ENCODE peak calls at places on chromosomes 7 and 10, in five cellular contexts. X, N, L, O and P are unnamed samples.

GRCh38 chr10:110059965-110060364 is 52.2 kb downstream of the ADD3 start:
- DNase-seq in O (no peak), X (no peak), N (no peak), L (no peak), P (no peak)

GRCh38 chr7:111499027-111499426 is 63.3 kb downstream of the IMMP2L start:
- DNase-seq in N (no peak), O (peak; percentile 35), X (no peak), L (no peak), P (no peak)

GRCh38 chr7:133545613-133546012 is 292.7 kb downstream of the EXOC4 start:
- DNase-seq in O (no peak), L (no peak), N (no peak), X (no peak), P (no peak)

GRCh38 chr7:45174966-45175765 is 17.6 kb downstream of the RAMP3 start:
- DNase-seq in X (peak; percentile 38), N (peak; percentile 48), L (no peak), O (no peak), P (no peak)

GRCh38 chr10:129046074-129046681 is 420.9 kb upstream of the MGMT start:
- DNase-seq in X (no peak), N (no peak), O (no peak), L (no peak), P (no peak)

GRCh38 chr7:153413199-153413539 is 639.0 kb upstream of the DPP6 start:
- DNase-seq in X (no peak), N (no peak), O (no peak), L (no peak), P (no peak)

GRCh38 chr7:73423519-73424485 is 9.8 kb upstream of the FZD9 start:
- DNase-seq in X (no peak), O (no peak), N (peak; percentile 78), L (no peak), P (no peak)

GRCh38 chr10:60801538-60801937 is 23.3 kb downstream of the CDK1 start:
- DNase-seq in N (no peak), O (no peak), X (no peak), L (no peak), P (no peak)

GRCh38 chr10:95841711-95842498 is 65.9 kb upstream of the CC2D2B start:
- DNase-seq in N (no peak), X (no peak), L (peak; percentile 50), O (peak; percentile 31), P (peak; percentile 22)

GRCh38 chr7:34190299-34190698 is 285.0 kb downstream of the BMPER start:
- DNase-seq in O (no peak), N (no peak), L (peak; percentile 50), X (no peak), P (no peak)

GRCh38 chr7:48680996-48681395 is 243.4 kb upstream of the CDC14C start:
- DNase-seq in O (no peak), N (no peak), L (no peak), X (no peak), P (no peak)

GRCh38 chr7:63376873-63377272 is 621.8 kb upstream of the ZNF722 start:
- DNase-seq in X (no peak), L (no peak), N (no peak), O (no peak), P (no peak)

GRCh38 chr7:44486693-44487092 is 3.8 kb downstream of the NUDCD3 start:
- DNase-seq in X (no peak), N (no peak), L (no peak), O (no peak), P (no peak)

DNA sequence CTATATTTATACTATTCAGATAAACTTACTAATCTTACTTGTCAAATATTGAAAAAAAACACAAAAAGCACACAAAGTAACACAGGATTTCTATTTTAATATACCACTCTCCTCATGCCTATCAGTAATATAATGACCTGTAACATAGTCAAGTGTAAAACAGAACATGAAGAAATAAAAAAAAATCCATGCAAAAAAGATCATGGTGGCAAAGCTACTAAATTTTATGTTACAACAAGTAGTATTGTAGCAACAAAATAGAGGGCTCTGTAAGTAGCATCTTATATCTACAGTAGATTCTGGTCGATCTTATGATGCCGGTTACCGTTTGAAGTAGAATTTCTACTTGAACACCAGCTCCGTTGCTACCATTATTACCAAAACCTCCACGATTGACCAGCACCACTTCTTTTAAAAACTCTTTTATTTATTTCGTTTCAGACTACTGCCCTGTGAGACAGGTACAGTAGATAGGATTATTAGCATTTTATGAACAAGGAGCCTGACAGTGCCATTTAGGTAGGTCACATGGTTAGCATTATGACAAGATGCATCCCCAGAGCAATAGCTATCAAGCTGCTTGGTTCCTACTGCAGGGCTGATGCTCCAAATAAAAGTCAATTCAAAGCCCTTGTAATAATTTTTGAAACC is 2.1 kb downstream of the CPED1 start:
- DNase-seq in L (no peak), O (no peak), X (no peak), N (no peak), P (no peak)
- H3K27ac ChIP-seq in L (peak overlapping the region; percentile 74), O (peak overlapping the region; percentile 78), X (peak overlapping the region; percentile 75), N (peak overlapping the region; percentile 79), P (no peak overlapping the region)

GRCh38 chr7:157797361-157797760 is 460.6 kb downstream of the DNAJB6 start:
- DNase-seq in O (no peak), L (no peak), N (no peak), X (no peak), P (no peak)
- H3K4me3 ChIP-seq in O (no peak overlapping the region), L (no peak overlapping the region), N (no peak overlapping the region), X (no peak overlapping the region), P (no peak overlapping the region)

GRCh38 chr7:151392426-151392825 is 17.4 kb downstream of the WDR86 start:
- DNase-seq in N (peak; percentile 69), X (no peak), L (no peak), O (no peak), P (no peak)
- TF ChIP-seq POLR2AphosphoS5 in N (no peak), X (no peak), L (no peak), O (no peak), P (no peak)

GRCh38 chr7:130946110-130946509 is 212.1 kb upstream of the KLF14 start:
- DNase-seq in X (no peak), N (no peak), O (no peak), L (no peak), P (no peak)

GRCh38 chr7:130943336-130943901 is 209.4 kb upstream of the KLF14 start:
- DNase-seq in O (no peak), N (no peak), X (no peak), L (no peak), P (no peak)

GRCh38 chr7:130943981-130944380 is 210.0 kb upstream of the KLF14 start:
- DNase-seq in N (no peak), X (no peak), L (no peak), O (no peak), P (no peak)

GRCh38 chr7:130945411-130945811 is 211.4 kb upstream of the KLF14 start:
- DNase-seq in N (no peak), O (no peak), X (no peak), L (no peak), P (no peak)

DNA sequence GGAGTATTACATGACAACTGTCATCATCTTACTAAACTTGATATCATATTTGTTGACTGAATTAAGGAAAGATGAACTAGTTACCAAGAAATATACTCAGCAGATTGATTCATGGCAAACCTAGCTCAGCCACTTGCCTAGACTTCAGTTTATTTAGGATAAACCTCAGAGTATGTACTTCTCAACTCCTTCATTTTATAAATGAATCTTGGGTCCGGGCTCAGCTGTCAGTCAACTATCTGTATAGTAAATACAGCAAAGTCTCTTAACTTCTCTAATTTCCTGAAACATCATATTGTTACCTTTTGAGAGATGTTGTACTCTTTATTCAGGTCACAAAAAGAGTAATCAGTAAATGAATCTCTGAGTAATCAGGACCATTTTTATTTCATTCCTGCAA is 211.0 kb upstream of the KLF14 start:
- DNase-seq in N (no peak), X (no peak), O (no peak), L (no peak), P (no peak)
- H3K27ac ChIP-seq in N (peak overlapping the region; percentile 84), X (peak overlapping the region; percentile 6), O (no peak overlapping the region), L (peak overlapping the region; percentile 16), P (peak overlapping the region; percentile 92)

DNA sequence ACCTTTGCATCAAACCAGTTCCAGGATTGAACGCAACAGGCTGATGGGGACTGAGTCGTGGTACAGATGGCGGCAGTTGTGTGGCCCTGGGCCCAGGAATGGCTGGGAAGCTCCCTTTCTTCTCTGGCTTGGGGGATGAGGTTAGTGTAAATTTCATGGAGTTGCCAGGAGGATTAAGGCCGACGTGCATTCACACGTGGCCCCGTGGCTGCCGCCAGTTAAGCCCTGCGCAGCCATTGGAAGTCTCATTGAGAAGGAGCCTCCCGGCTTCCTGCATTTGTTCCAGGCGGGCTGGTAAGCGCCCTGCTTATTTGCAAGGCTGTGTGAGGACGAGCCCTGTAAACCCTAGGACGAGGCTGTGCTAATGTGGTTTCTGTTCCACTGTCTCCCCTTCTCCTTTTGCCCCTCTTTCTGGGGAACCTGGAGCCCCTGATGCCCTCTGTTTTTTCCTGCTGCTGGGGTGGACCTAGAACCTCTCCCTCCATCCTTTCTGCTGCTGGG is 174.7 kb upstream of the TNRC18 start:
- DNase-seq in N (no peak), X (no peak), O (no peak), L (no peak), P (no peak)
- H3K4me3 ChIP-seq in N (no peak overlapping the region), X (peak overlapping the region; percentile 18), O (peak overlapping the region; percentile 40), L (no peak overlapping the region), P (no peak overlapping the region)

GRCh38 chr7:28853150-28853549 is 105.0 kb downstream of the TRIL start:
- DNase-seq in N (no peak), X (no peak), O (no peak), L (no peak), P (no peak)

GRCh38 chr7:28853834-28854749 is 104.0 kb downstream of the TRIL start:
- DNase-seq in L (peak; percentile 65), O (peak; percentile 68), N (peak; percentile 96), X (peak; percentile 83), P (no peak)

GRCh38 chr7:28856656-28857055 is 101.5 kb downstream of the TRIL start:
- DNase-seq in L (no peak), N (no peak), O (no peak), X (no peak), P (no peak)

GRCh38 chr7:28854750-28855074 is 103.4 kb downstream of the TRIL start:
- DNase-seq in N (no peak), L (no peak), X (no peak), O (no peak), P (no peak)

DNA sequence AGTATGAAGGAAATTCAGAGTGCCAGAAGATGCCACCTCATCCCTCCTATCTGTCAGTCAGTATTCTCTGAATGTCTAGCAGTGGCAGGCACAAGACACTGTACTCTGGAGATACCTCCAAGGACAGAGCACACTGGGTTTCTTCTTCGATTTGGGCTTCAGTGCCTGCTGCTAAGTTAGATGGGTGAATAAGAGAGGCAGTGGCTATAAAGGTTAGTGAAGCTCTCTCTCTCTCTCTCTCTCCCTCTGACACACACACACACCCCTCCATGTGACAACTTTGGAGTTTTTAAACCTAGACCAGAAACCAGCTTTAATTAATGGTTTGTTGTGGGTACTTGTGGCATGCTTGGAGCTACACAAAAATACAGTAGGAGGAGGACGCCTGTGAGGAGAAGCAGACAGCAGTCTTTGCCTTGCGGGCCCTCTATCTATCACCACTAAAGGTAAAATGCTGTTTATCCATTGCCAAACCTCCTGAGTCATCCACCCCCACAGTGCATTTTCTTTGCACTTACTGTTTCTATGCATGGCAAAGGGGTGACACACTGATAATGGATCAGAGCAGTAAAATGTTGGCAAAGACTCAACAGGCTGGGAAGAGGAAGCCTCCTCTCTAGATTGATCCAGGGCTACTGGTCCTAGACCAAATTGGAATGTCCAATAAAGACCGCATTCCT is 102.5 kb downstream of the TRIL start:
- DNase-seq in X (no peak), L (no peak), O (no peak), N (no peak), P (no peak)
- TF ChIP-seq POLR2AphosphoS5 in X (no peak), L (no peak), O (no peak), N (no peak), P (no peak)

GRCh38 chr7:100027197-100027596 is 11.8 kb downstream of the ZKSCAN1 start:
- DNase-seq in L (no peak), X (no peak), N (no peak), O (no peak), P (no peak)
- H3K27ac ChIP-seq in L (no peak overlapping the region), X (no peak overlapping the region), N (no peak overlapping the region), O (no peak overlapping the region), P (no peak overlapping the region)